ENCODE peak calls at places on chromosome 4, in eight cellular contexts. One of them, this sample, is unnamed.

GRCh38 chr4:30728291-30728690 is 8.1 kb downstream of the PCDH7 start:
- DNase-seq in head of caudate nucleus: no peak
- DNase-seq in activated CD4-positive, alpha-beta T cell treated with anti-CD3 and anti-CD28 coated beads for 48 hours: no peak
- DNase-seq in thyroid gland: no peak
- DNase-seq in MG63: no peak
- DNase-seq in AG10803: no peak
- DNase-seq in mammary epithelial cell: no peak
- DNase-seq in GM20000: no peak
- DNase-seq in this sample: no peak

GRCh38 chr4:58453956-58454355 is 1343.8 kb upstream of the IGFBP7 start:
- DNase-seq in head of caudate nucleus: no peak
- DNase-seq in activated CD4-positive, alpha-beta T cell treated with anti-CD3 and anti-CD28 coated beads for 48 hours: no peak
- DNase-seq in thyroid gland: no peak
- DNase-seq in MG63: no peak
- DNase-seq in AG10803: no peak
- DNase-seq in mammary epithelial cell: no peak
- DNase-seq in GM20000: no peak
- DNase-seq in this sample: no peak

GRCh38 chr4:81519856-81520255 is 48.1 kb upstream of the RASGEF1B start:
- DNase-seq in head of caudate nucleus: no peak
- DNase-seq in activated CD4-positive, alpha-beta T cell treated with anti-CD3 and anti-CD28 coated beads for 48 hours: no peak
- DNase-seq in thyroid gland: no peak
- DNase-seq in MG63: no peak
- DNase-seq in AG10803: no peak
- DNase-seq in mammary epithelial cell: no peak
- DNase-seq in GM20000: no peak
- DNase-seq in this sample: no peak

GRCh38 chr4:159298502-159298901 is 195.6 kb downstream of the RAPGEF2 start:
- DNase-seq in head of caudate nucleus: no peak
- DNase-seq in activated CD4-positive, alpha-beta T cell treated with anti-CD3 and anti-CD28 coated beads for 48 hours: no peak
- DNase-seq in thyroid gland: no peak
- DNase-seq in MG63: peak; percentile 84
- DNase-seq in AG10803: peak; percentile 80
- DNase-seq in mammary epithelial cell: peak; percentile 84
- DNase-seq in GM20000: no peak
- DNase-seq in this sample: no peak

GRCh38 chr4:3310301-3311094 is 17.7 kb downstream of the RGS12 start:
- DNase-seq in head of caudate nucleus: no peak
- DNase-seq in activated CD4-positive, alpha-beta T cell treated with anti-CD3 and anti-CD28 coated beads for 48 hours: no peak
- DNase-seq in thyroid gland: no peak
- DNase-seq in MG63: no peak
- DNase-seq in AG10803: no peak
- DNase-seq in mammary epithelial cell: no peak
- DNase-seq in GM20000: no peak
- DNase-seq in this sample: no peak

GRCh38 chr4:111991797-111992196 is 153.5 kb upstream of the FAM241A start:
- DNase-seq in head of caudate nucleus: no peak
- DNase-seq in activated CD4-positive, alpha-beta T cell treated with anti-CD3 and anti-CD28 coated beads for 48 hours: no peak
- DNase-seq in thyroid gland: no peak
- DNase-seq in MG63: no peak
- DNase-seq in AG10803: peak; percentile 83
- DNase-seq in mammary epithelial cell: peak; percentile 81
- DNase-seq in GM20000: no peak
- DNase-seq in this sample: no peak

GRCh38 chr4:59238212-59238611 is 1961.9 kb upstream of the ADGRL3 start:
- DNase-seq in head of caudate nucleus: no peak
- DNase-seq in activated CD4-positive, alpha-beta T cell treated with anti-CD3 and anti-CD28 coated beads for 48 hours: no peak
- DNase-seq in thyroid gland: no peak
- DNase-seq in MG63: no peak
- DNase-seq in AG10803: no peak
- DNase-seq in mammary epithelial cell: no peak
- DNase-seq in GM20000: no peak
- DNase-seq in this sample: no peak

GRCh38 chr4:675036-675804 is 878 bp downstream of the MYL5 start:
- DNase-seq in head of caudate nucleus: no peak
- DNase-seq in activated CD4-positive, alpha-beta T cell treated with anti-CD3 and anti-CD28 coated beads for 48 hours: peak; percentile 36
- DNase-seq in thyroid gland: no peak
- DNase-seq in MG63: no peak
- DNase-seq in AG10803: peak; percentile 21
- DNase-seq in mammary epithelial cell: no peak
- DNase-seq in GM20000: no peak
- DNase-seq in this sample: no peak

GRCh38 chr4:76905521-76905920 is 7.6 kb upstream of the SOWAHB start:
- DNase-seq in head of caudate nucleus: no peak
- DNase-seq in activated CD4-positive, alpha-beta T cell treated with anti-CD3 and anti-CD28 coated beads for 48 hours: no peak
- DNase-seq in thyroid gland: no peak
- DNase-seq in MG63: no peak
- DNase-seq in AG10803: peak; percentile 90
- DNase-seq in mammary epithelial cell: no peak
- DNase-seq in GM20000: no peak
- DNase-seq in this sample: no peak

GRCh38 chr4:35521682-35522081 is 722.6 kb downstream of the ARAP2 start:
- DNase-seq in head of caudate nucleus: no peak
- DNase-seq in activated CD4-positive, alpha-beta T cell treated with anti-CD3 and anti-CD28 coated beads for 48 hours: no peak
- DNase-seq in thyroid gland: no peak
- DNase-seq in MG63: no peak
- DNase-seq in AG10803: no peak
- DNase-seq in mammary epithelial cell: no peak
- DNase-seq in GM20000: no peak
- DNase-seq in this sample: no peak

GRCh38 chr4:68326146-68326545 is 23.7 kb downstream of the YTHDC1 start:
- DNase-seq in head of caudate nucleus: no peak
- DNase-seq in activated CD4-positive, alpha-beta T cell treated with anti-CD3 and anti-CD28 coated beads for 48 hours: no peak
- DNase-seq in thyroid gland: no peak
- DNase-seq in MG63: no peak
- DNase-seq in AG10803: peak; percentile 15
- DNase-seq in mammary epithelial cell: no peak
- DNase-seq in GM20000: no peak
- DNase-seq in this sample: no peak

GRCh38 chr4:89298160-89298559 is 9.4 kb downstream of the GPRIN3 start:
- DNase-seq in head of caudate nucleus: no peak
- DNase-seq in activated CD4-positive, alpha-beta T cell treated with anti-CD3 and anti-CD28 coated beads for 48 hours: peak; percentile 33
- DNase-seq in thyroid gland: no peak
- DNase-seq in MG63: no peak
- DNase-seq in AG10803: no peak
- DNase-seq in mammary epithelial cell: no peak
- DNase-seq in GM20000: no peak
- DNase-seq in this sample: peak; percentile 2

GRCh38 chr4:169968999-169969398 is 57.2 kb downstream of the MFAP3L start:
- DNase-seq in head of caudate nucleus: no peak
- DNase-seq in activated CD4-positive, alpha-beta T cell treated with anti-CD3 and anti-CD28 coated beads for 48 hours: no peak
- DNase-seq in thyroid gland: no peak
- DNase-seq in MG63: no peak
- DNase-seq in AG10803: peak; percentile 93
- DNase-seq in mammary epithelial cell: peak; percentile 44
- DNase-seq in GM20000: no peak
- DNase-seq in this sample: no peak

GRCh38 chr4:99462875-99463464 is 27.8 kb upstream of the ADH7 start:
- DNase-seq in head of caudate nucleus: peak; percentile 51
- DNase-seq in activated CD4-positive, alpha-beta T cell treated with anti-CD3 and anti-CD28 coated beads for 48 hours: peak; percentile 60
- DNase-seq in thyroid gland: peak; percentile 68
- DNase-seq in MG63: peak; percentile 13
- DNase-seq in AG10803: peak; percentile 73
- DNase-seq in mammary epithelial cell: peak; percentile 72
- DNase-seq in GM20000: peak; percentile 68
- DNase-seq in this sample: peak; percentile 1

GRCh38 chr4:173057906-173058305 is 110.7 kb upstream of the GALNT7 start:
- DNase-seq in head of caudate nucleus: no peak
- DNase-seq in activated CD4-positive, alpha-beta T cell treated with anti-CD3 and anti-CD28 coated beads for 48 hours: no peak
- DNase-seq in thyroid gland: no peak
- DNase-seq in MG63: peak; percentile 61
- DNase-seq in AG10803: no peak
- DNase-seq in mammary epithelial cell: no peak
- DNase-seq in GM20000: no peak
- DNase-seq in this sample: no peak

GRCh38 chr4:184732126-184732525 is 1.8 kb downstream of the CENPU start:
- DNase-seq in head of caudate nucleus: no peak
- DNase-seq in activated CD4-positive, alpha-beta T cell treated with anti-CD3 and anti-CD28 coated beads for 48 hours: peak; percentile 17
- DNase-seq in thyroid gland: peak; percentile 89
- DNase-seq in MG63: no peak
- DNase-seq in AG10803: no peak
- DNase-seq in mammary epithelial cell: peak; percentile 94
- DNase-seq in GM20000: no peak
- DNase-seq in this sample: no peak

GRCh38 chr4:1215347-1216075 is 33.4 kb downstream of the CTBP1 start:
- DNase-seq in head of caudate nucleus: peak; percentile 45
- DNase-seq in activated CD4-positive, alpha-beta T cell treated with anti-CD3 and anti-CD28 coated beads for 48 hours: no peak
- DNase-seq in thyroid gland: no peak
- DNase-seq in MG63: no peak
- DNase-seq in AG10803: no peak
- DNase-seq in mammary epithelial cell: no peak
- DNase-seq in GM20000: peak; percentile 85
- DNase-seq in this sample: no peak

GRCh38 chr4:130336585-130337217 is 1240.7 kb downstream of the C4orf33 start:
- DNase-seq in head of caudate nucleus: no peak
- DNase-seq in activated CD4-positive, alpha-beta T cell treated with anti-CD3 and anti-CD28 coated beads for 48 hours: no peak
- DNase-seq in thyroid gland: no peak
- DNase-seq in MG63: no peak
- DNase-seq in AG10803: peak; percentile 18
- DNase-seq in mammary epithelial cell: no peak
- DNase-seq in GM20000: peak; percentile 9
- DNase-seq in this sample: no peak

GRCh38 chr4:13766722-13767495 is 139.4 kb upstream of the BOD1L1 start:
- DNase-seq in head of caudate nucleus: no peak
- DNase-seq in activated CD4-positive, alpha-beta T cell treated with anti-CD3 and anti-CD28 coated beads for 48 hours: no peak
- DNase-seq in thyroid gland: no peak
- DNase-seq in MG63: no peak
- DNase-seq in AG10803: no peak
- DNase-seq in mammary epithelial cell: peak; percentile 35
- DNase-seq in GM20000: no peak
- DNase-seq in this sample: no peak

GRCh38 chr4:145019346-145019745 is 78.7 kb downstream of the ANAPC10 start:
- DNase-seq in head of caudate nucleus: no peak
- DNase-seq in activated CD4-positive, alpha-beta T cell treated with anti-CD3 and anti-CD28 coated beads for 48 hours: no peak
- DNase-seq in thyroid gland: no peak
- DNase-seq in MG63: no peak
- DNase-seq in AG10803: no peak
- DNase-seq in mammary epithelial cell: no peak
- DNase-seq in GM20000: no peak
- DNase-seq in this sample: no peak

GRCh38 chr4:82371398-82371972 is 2.3 kb downstream of the HNRNPD start:
- DNase-seq in head of caudate nucleus: no peak
- DNase-seq in activated CD4-positive, alpha-beta T cell treated with anti-CD3 and anti-CD28 coated beads for 48 hours: no peak
- DNase-seq in thyroid gland: no peak
- DNase-seq in MG63: no peak
- DNase-seq in AG10803: no peak
- DNase-seq in mammary epithelial cell: peak; percentile 12
- DNase-seq in GM20000: peak; percentile 8
- DNase-seq in this sample: no peak

GRCh38 chr4:95833652-95834276 is 6.1 kb upstream of the PDHA2 start:
- DNase-seq in head of caudate nucleus: no peak
- DNase-seq in activated CD4-positive, alpha-beta T cell treated with anti-CD3 and anti-CD28 coated beads for 48 hours: no peak
- DNase-seq in thyroid gland: no peak
- DNase-seq in MG63: no peak
- DNase-seq in AG10803: no peak
- DNase-seq in mammary epithelial cell: no peak
- DNase-seq in GM20000: no peak
- DNase-seq in this sample: no peak

This sample was measured in activated CD4-positive, CD25-positive, alpha-beta regulatory T cell.